ENCODE peak calls at places on chromosomes 3 and 15, in six cellular contexts. One of them, this sample, is unnamed.

GRCh38 chr15:39801641-39802309 is 19.1 kb upstream of the FSIP1 start:
- DNase-seq in ELR: peak
- DNase-seq in cardiac muscle cell: peak
- DNase-seq in HFF-Myc: no peak
- DNase-seq in midbrain: no peak
- DNase-seq in GM04503: no peak
- DNase-seq in this sample: peak

GRCh38 chr3:37812497-37812896 is 49.2 kb upstream of the CTDSPL start:
- DNase-seq in cardiac muscle cell: peak
- DNase-seq in GM04503: no peak
- DNase-seq in midbrain: no peak
- DNase-seq in ELR: no peak
- DNase-seq in HFF-Myc: no peak
- DNase-seq in this sample: no peak

GRCh38 chr15:96390986-96391385 is 60.5 kb downstream of the NR2F2 start:
- DNase-seq in GM04503: no peak
- DNase-seq in cardiac muscle cell: no peak
- DNase-seq in midbrain: no peak
- DNase-seq in ELR: no peak
- DNase-seq in HFF-Myc: no peak
- DNase-seq in this sample: no peak

GRCh38 chr3:160163259-160163878 is 61.9 kb upstream of the C3orf80 start:
- DNase-seq in HFF-Myc: no peak
- DNase-seq in midbrain: no peak
- DNase-seq in ELR: peak
- DNase-seq in GM04503: no peak
- DNase-seq in cardiac muscle cell: peak
- DNase-seq in this sample: no peak

GRCh38 chr3:183148056-183148455 is 14.5 kb downstream of the LAMP3 start:
- DNase-seq in midbrain: no peak
- DNase-seq in HFF-Myc: no peak
- DNase-seq in cardiac muscle cell: peak
- DNase-seq in GM04503: peak
- DNase-seq in ELR: peak
- DNase-seq in this sample: peak

GRCh38 chr3:10848261-10848660 is 32.2 kb downstream of the SLC6A11 start:
- DNase-seq in midbrain: no peak
- DNase-seq in HFF-Myc: no peak
- DNase-seq in ELR: peak
- DNase-seq in GM04503: no peak
- DNase-seq in cardiac muscle cell: no peak
- DNase-seq in this sample: peak

GRCh38 chr3:45659661-45660566 is 29.3 kb upstream of the SACM1L start:
- DNase-seq in midbrain: peak
- DNase-seq in cardiac muscle cell: peak
- DNase-seq in GM04503: no peak
- DNase-seq in HFF-Myc: no peak
- DNase-seq in ELR: peak
- DNase-seq in this sample: peak

GRCh38 chr15:100020181-100020580 is 286.9 kb upstream of the LYSMD4 start:
- DNase-seq in midbrain: no peak
- DNase-seq in cardiac muscle cell: no peak
- DNase-seq in ELR: no peak
- DNase-seq in HFF-Myc: no peak
- DNase-seq in GM04503: no peak
- DNase-seq in this sample: no peak

GRCh38 chr3:72142028-72142427 is 357.1 kb upstream of the PROK2 start:
- DNase-seq in HFF-Myc: no peak
- DNase-seq in cardiac muscle cell: no peak
- DNase-seq in GM04503: no peak
- DNase-seq in midbrain: no peak
- DNase-seq in ELR: no peak
- DNase-seq in this sample: no peak

GRCh38 chr15:36422631-36423030 is 156.8 kb upstream of the CDIN1 start:
- DNase-seq in HFF-Myc: no peak
- DNase-seq in cardiac muscle cell: no peak
- DNase-seq in GM04503: no peak
- DNase-seq in midbrain: no peak
- DNase-seq in ELR: no peak
- DNase-seq in this sample: no peak

GRCh38 chr15:57017024-57017423 is 98.6 kb downstream of the TCF12 start:
- DNase-seq in ELR: peak
- DNase-seq in HFF-Myc: no peak
- DNase-seq in GM04503: no peak
- DNase-seq in cardiac muscle cell: peak
- DNase-seq in midbrain: peak
- DNase-seq in this sample: no peak

GRCh38 chr3:184690236-184690883 is 21.5 kb downstream of the MAGEF1 start:
- DNase-seq in midbrain: no peak
- DNase-seq in GM04503: no peak
- DNase-seq in cardiac muscle cell: no peak
- DNase-seq in ELR: no peak
- DNase-seq in HFF-Myc: no peak
- DNase-seq in this sample: no peak

GRCh38 chr3:172904817-172905479 is 154.4 kb downstream of the ECT2 start:
- DNase-seq in cardiac muscle cell: no peak
- DNase-seq in ELR: peak
- DNase-seq in HFF-Myc: peak
- DNase-seq in midbrain: no peak
- DNase-seq in GM04503: no peak
- DNase-seq in this sample: no peak

GRCh38 chr3:29515451-29515850 is 234.6 kb downstream of the RBMS3 start:
- DNase-seq in GM04503: no peak
- DNase-seq in ELR: peak
- DNase-seq in HFF-Myc: no peak
- DNase-seq in midbrain: no peak
- DNase-seq in cardiac muscle cell: no peak
- DNase-seq in this sample: peak

GRCh38 chr3:25086721-25087120 is 341.3 kb upstream of the RARB start:
- DNase-seq in ELR: no peak
- DNase-seq in HFF-Myc: no peak
- DNase-seq in cardiac muscle cell: no peak
- DNase-seq in midbrain: no peak
- DNase-seq in GM04503: no peak
- DNase-seq in this sample: no peak

GRCh38 chr3:127986803-127987202 is 65.4 kb upstream of the SEC61A1 start:
- DNase-seq in GM04503: no peak
- DNase-seq in HFF-Myc: no peak
- DNase-seq in midbrain: no peak
- DNase-seq in ELR: no peak
- DNase-seq in cardiac muscle cell: no peak
- DNase-seq in this sample: no peak

GRCh38 chr3:53161820-53162671 is 1.0 kb downstream of the PRKCD start:
- DNase-seq in cardiac muscle cell: peak
- DNase-seq in HFF-Myc: no peak
- DNase-seq in ELR: peak
- DNase-seq in GM04503: no peak
- DNase-seq in midbrain: no peak
- DNase-seq in this sample: peak

GRCh38 chr15:51093865-51094605 is 671 bp downstream of the TNFAIP8L3 start:
- DNase-seq in ELR: peak
- DNase-seq in HFF-Myc: no peak
- DNase-seq in cardiac muscle cell: peak
- DNase-seq in midbrain: no peak
- DNase-seq in GM04503: no peak
- DNase-seq in this sample: peak

GRCh38 chr15:54312528-54312927 is 334.3 kb downstream of the UNC13C start:
- DNase-seq in HFF-Myc: no peak
- DNase-seq in midbrain: no peak
- DNase-seq in GM04503: no peak
- DNase-seq in cardiac muscle cell: no peak
- DNase-seq in ELR: no peak
- DNase-seq in this sample: no peak

GRCh38 chr3:52851348-52851747 is 16.5 kb upstream of the MUSTN1 start:
- DNase-seq in midbrain: no peak
- DNase-seq in HFF-Myc: peak
- DNase-seq in cardiac muscle cell: peak
- DNase-seq in ELR: peak
- DNase-seq in GM04503: no peak
- DNase-seq in this sample: peak

GRCh38 chr15:91289324-91289723 is 189.3 kb downstream of the SV2B start:
- DNase-seq in midbrain: no peak
- DNase-seq in ELR: no peak
- DNase-seq in HFF-Myc: no peak
- DNase-seq in cardiac muscle cell: no peak
- DNase-seq in GM04503: no peak
- DNase-seq in this sample: no peak

GRCh38 chr3:112333386-112334334 is 704 bp downstream of the CD200 start:
- DNase-seq in GM04503: no peak
- DNase-seq in HFF-Myc: no peak
- DNase-seq in cardiac muscle cell: peak
- DNase-seq in midbrain: peak
- DNase-seq in ELR: peak
- DNase-seq in this sample: no peak

GRCh38 chr3:169394316-169394715 is 269.2 kb downstream of the MECOM start:
- DNase-seq in ELR: no peak
- DNase-seq in HFF-Myc: no peak
- DNase-seq in cardiac muscle cell: no peak
- DNase-seq in midbrain: no peak
- DNase-seq in GM04503: no peak
- DNase-seq in this sample: no peak

GRCh38 chr3:8301977-8302589 is 199.5 kb upstream of the LMCD1 start:
- DNase-seq in ELR: peak
- DNase-seq in midbrain: peak
- DNase-seq in HFF-Myc: no peak
- DNase-seq in GM04503: no peak
- DNase-seq in cardiac muscle cell: peak
- DNase-seq in this sample: no peak

GRCh38 chr3:37054370-37054769 is 61.1 kb downstream of the MLH1 start:
- DNase-seq in cardiac muscle cell: peak
- DNase-seq in GM04503: peak
- DNase-seq in midbrain: no peak
- DNase-seq in HFF-Myc: peak
- DNase-seq in ELR: peak
- DNase-seq in this sample: no peak

GRCh38 chr3:122640437-122640999 is 40.1 kb upstream of the PARP14 start:
- DNase-seq in GM04503: no peak
- DNase-seq in cardiac muscle cell: no peak
- DNase-seq in midbrain: no peak
- DNase-seq in ELR: no peak
- DNase-seq in HFF-Myc: no peak
- DNase-seq in this sample: no peak

GRCh38 chr3:194425399-194425798 is 26.3 kb upstream of the GP5 start:
- DNase-seq in ELR: peak
- DNase-seq in HFF-Myc: no peak
- DNase-seq in cardiac muscle cell: no peak
- DNase-seq in GM04503: no peak
- DNase-seq in midbrain: no peak
- DNase-seq in this sample: no peak